ENCODE peak calls at places on chromosomes 1 and 21, in six cellular contexts. One of them, this sample, is unnamed. For H3K27me3 and H3K4me1, the result is how much of the 10 kb centered on the place peaks cover.

GRCh38 chr1:150557065-150557600 is 7.9 kb downstream of the ADAMTSL4 start:
- DNase-seq in K562: no peak
- DNase-seq in adrenal gland: no peak
- DNase-seq in right lobe of liver: no peak
- DNase-seq in uterus: no peak
- DNase-seq in heart right ventricle: no peak
- DNase-seq in this sample: no peak

GRCh38 chr1:29557701-29558445 is 321.6 kb downstream of the PTPRU start:
- DNase-seq in right lobe of liver: no peak
- DNase-seq in K562: no peak
- DNase-seq in heart right ventricle: no peak
- DNase-seq in adrenal gland: no peak
- DNase-seq in uterus: no peak
- DNase-seq in this sample: no peak

GRCh38 chr1:25091671-25092070 is 140.6 kb downstream of the SYF2 start:
- DNase-seq in K562: no peak
- DNase-seq in heart right ventricle: no peak
- DNase-seq in adrenal gland: no peak
- DNase-seq in uterus: no peak
- DNase-seq in right lobe of liver: no peak
- DNase-seq in this sample: no peak

GRCh38 chr1:52602328-52603300 is at the start of gene GPX7:
- DNase-seq in heart right ventricle: peak
- DNase-seq in uterus: peak
- DNase-seq in K562: no peak
- DNase-seq in adrenal gland: peak
- DNase-seq in right lobe of liver: peak
- DNase-seq in this sample: peak

GRCh38 chr1:247387500-247387899 is 28.5 kb upstream of the NLRP3 start:
- DNase-seq in uterus: no peak
- DNase-seq in K562: no peak
- DNase-seq in right lobe of liver: no peak
- DNase-seq in adrenal gland: no peak
- DNase-seq in heart right ventricle: no peak
- DNase-seq in this sample: no peak

GRCh38 chr1:231867607-231868006 is 241.0 kb downstream of the DISC1 start:
- DNase-seq in heart right ventricle: no peak
- DNase-seq in right lobe of liver: no peak
- DNase-seq in adrenal gland: no peak
- DNase-seq in K562: no peak
- DNase-seq in uterus: no peak
- DNase-seq in this sample: peak

GRCh38 chr1:151838491-151839412 is 868 bp downstream of the C2CD4D start:
- DNase-seq in adrenal gland: no peak
- DNase-seq in heart right ventricle: no peak
- DNase-seq in K562: no peak
- DNase-seq in uterus: no peak
- DNase-seq in right lobe of liver: no peak
- DNase-seq in this sample: no peak

GRCh38 chr1:48223372-48224081 is 1.0 kb downstream of the SLC5A9 start:
- DNase-seq in adrenal gland: no peak
- DNase-seq in right lobe of liver: peak
- DNase-seq in K562: no peak
- DNase-seq in heart right ventricle: no peak
- DNase-seq in uterus: no peak
- DNase-seq in this sample: no peak

GRCh38 chr1:53893999-53894636 is at the start of gene DIO1:
- DNase-seq in adrenal gland: no peak
- DNase-seq in right lobe of liver: peak
- DNase-seq in uterus: no peak
- DNase-seq in K562: no peak
- DNase-seq in heart right ventricle: no peak
- DNase-seq in this sample: no peak

GRCh38 chr1:185238447-185238846 is 78.6 kb downstream of the IVNS1ABP start:
- DNase-seq in right lobe of liver: no peak
- DNase-seq in adrenal gland: no peak
- DNase-seq in heart right ventricle: no peak
- DNase-seq in K562: no peak
- DNase-seq in uterus: no peak
- DNase-seq in this sample: peak

GRCh38 chr1:53391982-53392381 is 64.1 kb upstream of the LRP8 start:
- DNase-seq in adrenal gland: no peak
- DNase-seq in heart right ventricle: no peak
- DNase-seq in uterus: no peak
- DNase-seq in K562: no peak
- DNase-seq in right lobe of liver: no peak
- DNase-seq in this sample: no peak

GRCh38 chr1:53982034-53982761 is 35.8 kb downstream of the LDLRAD1 start:
- DNase-seq in right lobe of liver: peak
- DNase-seq in adrenal gland: no peak
- DNase-seq in uterus: peak
- DNase-seq in heart right ventricle: no peak
- DNase-seq in K562: no peak
- DNase-seq in this sample: peak

GRCh38 chr1:245880754-245881403 is 626.2 kb downstream of the SMYD3 start:
- DNase-seq in K562: no peak
- DNase-seq in uterus: no peak
- DNase-seq in adrenal gland: no peak
- DNase-seq in right lobe of liver: no peak
- DNase-seq in heart right ventricle: no peak
- DNase-seq in this sample: no peak

GRCh38 chr1:203317429-203318228 is 12.3 kb downstream of the BTG2 start:
- DNase-seq in uterus: no peak
- DNase-seq in right lobe of liver: no peak
- DNase-seq in heart right ventricle: no peak
- DNase-seq in K562: no peak
- DNase-seq in adrenal gland: no peak
- DNase-seq in this sample: no peak

GRCh38 chr1:67737875-67738274 is 52.9 kb downstream of the GADD45A start:
- DNase-seq in adrenal gland: no peak
- DNase-seq in heart right ventricle: no peak
- DNase-seq in uterus: no peak
- DNase-seq in right lobe of liver: no peak
- DNase-seq in K562: no peak
- DNase-seq in this sample: no peak

GRCh38 chr1:13730751-13731482 is 30.9 kb downstream of the PRDM2 start:
- DNase-seq in adrenal gland: no peak
- DNase-seq in right lobe of liver: peak
- DNase-seq in K562: no peak
- DNase-seq in uterus: no peak
- DNase-seq in heart right ventricle: peak
- DNase-seq in this sample: no peak

GRCh38 chr1:50570064-50570463 is 146.8 kb upstream of the DMRTA2 start:
- DNase-seq in adrenal gland: no peak
- DNase-seq in uterus: no peak
- DNase-seq in right lobe of liver: no peak
- DNase-seq in K562: no peak
- DNase-seq in heart right ventricle: no peak
- DNase-seq in this sample: no peak

GRCh38 chr1:60073605-60074278 is at the start of gene C1orf87:
- DNase-seq in heart right ventricle: no peak
- DNase-seq in uterus: no peak
- DNase-seq in right lobe of liver: no peak
- DNase-seq in adrenal gland: no peak
- DNase-seq in K562: peak
- DNase-seq in this sample: peak

GRCh38 chr1:82323144-82323543 is 522.4 kb downstream of the ADGRL2 start:
- DNase-seq in right lobe of liver: no peak
- DNase-seq in heart right ventricle: no peak
- DNase-seq in K562: no peak
- DNase-seq in adrenal gland: no peak
- DNase-seq in uterus: no peak
- DNase-seq in this sample: no peak

GRCh38 chr1:15975358-15975804 is 520 bp downstream of the ZBTB17 start:
- DNase-seq in adrenal gland: peak
- DNase-seq in heart right ventricle: peak
- DNase-seq in K562: peak
- DNase-seq in uterus: no peak
- DNase-seq in right lobe of liver: peak
- DNase-seq in this sample: peak

GRCh38 chr21:37636152-37636860 is 269.7 kb downstream of the DYRK1A start:
- DNase-seq in uterus: no peak
- DNase-seq in heart right ventricle: no peak
- DNase-seq in adrenal gland: no peak
- DNase-seq in K562: no peak
- DNase-seq in right lobe of liver: no peak
- DNase-seq in this sample: peak

GRCh38 chr1:20385630-20386029 is 95.0 kb downstream of the VWA5B1 start:
- DNase-seq in heart right ventricle: no peak
- DNase-seq in uterus: no peak
- DNase-seq in K562: no peak
- DNase-seq in adrenal gland: no peak
- DNase-seq in right lobe of liver: no peak
- DNase-seq in this sample: no peak

GRCh38 chr1:214425101-214425500 is 126.3 kb downstream of the PTPN14 start:
- DNase-seq in K562: no peak
- DNase-seq in adrenal gland: no peak
- DNase-seq in right lobe of liver: no peak
- DNase-seq in uterus: no peak
- DNase-seq in heart right ventricle: no peak
- DNase-seq in this sample: no peak

GRCh38 chr1:162213281-162213909 is 143.9 kb downstream of the NOS1AP start:
- DNase-seq in right lobe of liver: peak
- DNase-seq in adrenal gland: peak
- DNase-seq in uterus: peak
- DNase-seq in K562: no peak
- DNase-seq in heart right ventricle: peak
- DNase-seq in this sample: peak

GRCh38 chr1:119469741-119470140 is 37.3 kb upstream of the HSD3B1 start:
- DNase-seq in right lobe of liver: no peak
- DNase-seq in uterus: no peak
- DNase-seq in adrenal gland: no peak
- DNase-seq in K562: no peak
- DNase-seq in heart right ventricle: no peak
- DNase-seq in this sample: no peak

GRCh38 chr1:47545912-47546483 is 108.2 kb downstream of the FOXD2 start:
- DNase-seq in heart right ventricle: no peak
- DNase-seq in uterus: no peak
- DNase-seq in adrenal gland: no peak
- DNase-seq in right lobe of liver: no peak
- DNase-seq in K562: no peak
- DNase-seq in this sample: no peak

GRCh38 chr1:68819190-68819829 is 322.4 kb upstream of the DEPDC1 start:
- DNase-seq in right lobe of liver: no peak
- DNase-seq in uterus: no peak
- DNase-seq in heart right ventricle: no peak
- DNase-seq in adrenal gland: no peak
- DNase-seq in K562: no peak
- DNase-seq in this sample: peak

GRCh38 chr21:41957991-41958766 is 4.4 kb upstream of the C2CD2 start:
- DNase-seq in right lobe of liver: peak
- DNase-seq in adrenal gland: peak
- DNase-seq in heart right ventricle: peak
- DNase-seq in K562: peak
- DNase-seq in uterus: peak
- DNase-seq in this sample: peak

GRCh38 chr1:21436488-21437340 is 3.2 kb upstream of the NBPF3 start:
- DNase-seq in uterus: no peak
- DNase-seq in heart right ventricle: peak
- DNase-seq in adrenal gland: peak
- DNase-seq in K562: peak
- DNase-seq in right lobe of liver: no peak
- DNase-seq in this sample: peak

GRCh38 chr1:179007233-179007632 is 18.5 kb upstream of the FAM20B start:
- DNase-seq in K562: no peak
- DNase-seq in uterus: no peak
- DNase-seq in right lobe of liver: no peak
- DNase-seq in heart right ventricle: no peak
- DNase-seq in adrenal gland: no peak
- DNase-seq in this sample: no peak
- H3K27ac ChIP-seq in K562: no peak
- H3K27ac ChIP-seq in uterus: no peak
- H3K27ac ChIP-seq in right lobe of liver: no peak
- H3K27ac ChIP-seq in heart right ventricle: no peak
- H3K27ac ChIP-seq in adrenal gland: no peak
- H3K27ac ChIP-seq in this sample: no peak

DNA sequence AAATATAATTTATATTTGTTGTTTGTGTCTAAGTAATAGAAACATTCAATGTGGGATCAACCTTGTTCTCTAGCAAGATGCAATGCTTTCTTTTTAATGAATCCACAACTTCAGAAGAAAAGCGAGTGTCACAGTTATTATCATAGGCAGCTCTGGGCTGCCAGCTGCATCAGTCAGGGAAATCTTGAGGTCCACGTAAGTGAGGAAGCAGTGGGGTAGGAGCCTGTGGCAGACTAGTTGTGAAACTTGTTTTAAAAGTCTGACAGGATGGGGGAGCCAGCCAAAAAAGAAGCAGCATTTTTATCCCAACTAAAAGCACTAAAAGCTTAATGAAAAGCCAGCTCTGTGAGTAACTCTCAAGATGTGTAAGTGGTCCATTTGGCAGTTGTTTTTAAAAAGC is 113.1 kb downstream of the ZNF326 start:
- DNase-seq in heart right ventricle: no peak
- DNase-seq in right lobe of liver: no peak
- DNase-seq in uterus: no peak
- DNase-seq in adrenal gland: no peak
- DNase-seq in K562: no peak
- DNase-seq in this sample: no peak
- H3K27me3 ChIP-seq in heart right ventricle: under half
- H3K27me3 ChIP-seq in right lobe of liver: under half
- H3K27me3 ChIP-seq in uterus: under half
- H3K27me3 ChIP-seq in adrenal gland: under half
- H3K27me3 ChIP-seq in K562: under half
- H3K27me3 ChIP-seq in this sample: under half

GRCh38 chr1:11805454-11806306 is at the start of the genes CLCN6 and MTHFR:
- DNase-seq in uterus: peak
- DNase-seq in right lobe of liver: peak
- DNase-seq in K562: peak
- DNase-seq in adrenal gland: peak
- DNase-seq in heart right ventricle: peak
- DNase-seq in this sample: peak
- H3K4me1 ChIP-seq in uterus: under half
- H3K4me1 ChIP-seq in right lobe of liver: under half
- H3K4me1 ChIP-seq in K562: under half
- H3K4me1 ChIP-seq in adrenal gland: half or more
- H3K4me1 ChIP-seq in heart right ventricle: half or more
- H3K4me1 ChIP-seq in this sample: under half

DNA sequence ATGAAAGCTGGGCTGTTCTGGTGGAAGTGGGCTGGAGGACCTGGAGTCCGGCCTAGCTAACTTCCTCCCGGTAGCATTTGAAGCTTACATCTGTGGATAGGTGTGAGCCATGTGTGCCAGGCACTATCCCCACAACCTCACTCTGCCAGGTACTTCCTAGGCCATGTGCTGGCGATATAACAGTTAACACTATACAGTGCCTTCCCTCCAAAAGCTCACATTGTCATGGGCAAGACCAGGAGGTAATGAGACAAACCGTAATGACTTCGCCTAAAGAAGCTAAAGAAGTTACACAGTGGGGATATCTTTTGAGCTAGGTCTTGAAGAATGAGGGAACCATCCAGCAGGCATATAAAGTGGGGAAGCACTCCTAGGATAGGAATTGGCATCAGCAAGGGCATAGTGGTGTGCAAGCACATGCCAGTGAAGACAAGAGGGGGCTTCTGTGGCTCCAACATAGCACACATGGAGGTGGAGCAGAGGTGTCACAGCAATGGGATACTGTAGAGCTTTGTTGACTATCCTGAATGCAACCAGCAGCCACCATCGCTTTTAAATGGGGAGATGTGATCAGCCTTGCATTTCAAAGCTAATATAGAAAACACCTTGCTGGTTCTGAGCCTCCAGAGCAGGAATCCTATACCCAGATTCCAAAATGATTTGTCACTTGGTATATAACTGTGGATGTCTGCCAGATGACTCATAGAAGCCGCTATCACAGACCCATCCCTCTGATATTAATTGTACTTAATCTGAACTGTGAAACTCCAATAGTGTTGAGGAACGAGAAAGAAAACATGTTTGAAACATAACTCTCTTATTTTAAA is 466.3 kb downstream of the LMO4 start:
- DNase-seq in uterus: no peak
- DNase-seq in adrenal gland: no peak
- DNase-seq in heart right ventricle: no peak
- DNase-seq in K562: no peak
- DNase-seq in right lobe of liver: no peak
- DNase-seq in this sample: peak
- H3K27ac ChIP-seq in uterus: no peak
- H3K27ac ChIP-seq in adrenal gland: no peak
- H3K27ac ChIP-seq in heart right ventricle: no peak
- H3K27ac ChIP-seq in K562: no peak
- H3K27ac ChIP-seq in right lobe of liver: peak
- H3K27ac ChIP-seq in this sample: no peak